ENCODE peak calls at places on chromosomes 5 and 9, in seven cellular contexts. V, U, C, O, K, I and M are unnamed samples. For H3K4me1, the result is how much of the 10 kb centered on the place peaks cover.

GRCh38 chr9:14030350-14030823 is 283.6 kb downstream of the NFIB start:
- DNase-seq in V (peak), U (no peak), C (no peak), O (no peak), K (no peak), I (no peak), M (no peak)

GRCh38 chr5:164203581-164204225 is 698.3 kb downstream of the MAT2B start:
- DNase-seq in V (no peak), U (no peak), C (no peak), O (no peak), K (no peak), I (peak), M (no peak)

GRCh38 chr5:96388186-96388585 is 44.9 kb downstream of the PCSK1 start:
- DNase-seq in V (no peak), U (no peak), C (no peak), O (no peak), K (no peak), I (no peak), M (no peak)

GRCh38 chr9:83066771-83067170 is 3.8 kb upstream of the RASEF start:
- DNase-seq in V (no peak), U (no peak), C (no peak), O (no peak), K (no peak), I (peak), M (no peak)

GRCh38 chr9:111598730-111599091 is 736 bp downstream of the PTGR1 start:
- DNase-seq in V (no peak), U (peak), C (peak), O (no peak), K (no peak), I (peak), M (peak)

GRCh38 chr9:136544549-136545064 is 1.2 kb downstream of the NOTCH1 start:
- DNase-seq in V (no peak), U (peak), C (no peak), O (no peak), K (peak), I (peak), M (no peak)

GRCh38 chr9:137389428-137389746 is 33.6 kb downstream of the EXD3 start:
- DNase-seq in V (no peak), U (no peak), C (no peak), O (no peak), K (no peak), I (no peak), M (no peak)

GRCh38 chr5:89277791-89278190 is 394.8 kb upstream of the MEF2C start:
- DNase-seq in V (no peak), U (no peak), C (no peak), O (no peak), K (no peak), I (peak), M (no peak)

GRCh38 chr9:15271403-15271802 is 35.6 kb downstream of the TTC39B start:
- DNase-seq in V (no peak), U (no peak), C (no peak), O (no peak), K (no peak), I (no peak), M (no peak)

GRCh38 chr5:54234304-54234938 is 76.0 kb downstream of the ARL15 start:
- DNase-seq in V (no peak), U (no peak), C (peak), O (no peak), K (no peak), I (peak), M (no peak)

GRCh38 chr9:125189011-125189360 is 617 bp downstream of the PPP6C start:
- DNase-seq in V (no peak), U (peak), C (no peak), O (peak), K (peak), I (peak), M (no peak)

GRCh38 chr9:93948456-93949072 is 6.6 kb downstream of the BARX1 start:
- DNase-seq in V (no peak), U (no peak), C (no peak), O (peak), K (no peak), I (no peak), M (no peak)
- H3K4me1 ChIP-seq in V (under half), U (under half), C (under half), O (under half), K (half or more), I (under half), M (under half)

GRCh38 chr5:126848253-126848652 is 71.3 kb downstream of the LMNB1 start:
- DNase-seq in V (no peak), U (no peak), C (no peak), O (no peak), K (no peak), I (no peak), M (no peak)
- H3K4me1 ChIP-seq in V (under half), U (under half), C (under half), O (under half), K (half or more), I (under half), M (under half)

GRCh38 chr5:14217587-14217986 is 74.4 kb downstream of the TRIO start:
- DNase-seq in V (no peak), U (no peak), C (no peak), O (no peak), K (no peak), I (no peak), M (no peak)
- H3K4me1 ChIP-seq in V (half or more), U (half or more), C (under half), O (under half), K (half or more), I (under half), M (under half)

GRCh38 chr9:72220589-72220988 is 71.3 kb downstream of the GDA start:
- DNase-seq in V (no peak), U (no peak), C (no peak), O (no peak), K (no peak), I (no peak), M (no peak)
- H3K4me1 ChIP-seq in V (under half), U (under half), C (under half), O (under half), K (under half), I (under half), M (under half)